ENCODE peak calls at places on chromosome 16, in seven cellular contexts. Y is cardiac fibroblast; N is CD8-positive, alpha-beta T cell; F is GM23248; J is pancreas; S is A172; H is GOT3. V is an unnamed sample.

GRCh38 chr16:86901483-86901882 is 323.1 kb downstream of the FOXL1 start:
- DNase-seq in J (peak; percentile 34), H (no peak), N (no peak), Y (peak; percentile 35), F (peak; percentile 43), S (peak; percentile 86), V (no peak)

GRCh38 chr16:54241525-54241924 is 45.1 kb downstream of the IRX3 start:
- DNase-seq in N (no peak), F (no peak), S (no peak), Y (no peak), H (no peak), J (no peak), V (no peak)

GRCh38 chr16:82470506-82471196 is 156.1 kb upstream of the CDH13 start:
- DNase-seq in N (no peak), S (no peak), H (no peak), F (no peak), J (no peak), Y (no peak), V (no peak)

GRCh38 chr16:9859706-9860105 is 322.5 kb downstream of the GRIN2A start:
- DNase-seq in F (no peak), N (no peak), Y (no peak), J (no peak), S (no peak), H (no peak), V (no peak)

GRCh38 chr16:14501331-14502255 is 128.5 kb downstream of the PARN start:
- DNase-seq in S (peak; percentile 97), N (no peak), J (peak; percentile 88), Y (peak; percentile 98), H (peak; percentile 61), F (peak; percentile 96), V (no peak)

GRCh38 chr16:83995756-83996155 is 27.7 kb downstream of the NECAB2 start:
- DNase-seq in J (peak; percentile 27), F (no peak), H (no peak), Y (no peak), N (no peak), S (no peak), V (no peak)

GRCh38 chr16:68992521-68992920 is 112.9 kb upstream of the HAS3 start:
- DNase-seq in Y (peak; percentile 82), J (no peak), H (no peak), N (no peak), F (peak; percentile 73), S (peak; percentile 63), V (no peak)

GRCh38 chr16:82653550-82654511 is 27.1 kb downstream of the CDH13 start:
- DNase-seq in N (peak; percentile 24), F (peak; percentile 91), Y (peak; percentile 88), S (peak; percentile 99), J (no peak), H (no peak), V (peak; percentile 27)

GRCh38 chr16:28492511-28492910 is 637 bp upstream of the CLN3 start:
- DNase-seq in J (no peak), Y (no peak), S (no peak), H (no peak), F (no peak), N (no peak), V (no peak)

GRCh38 chr16:31253642-31254045 is 6.1 kb upstream of the ITGAM start:
- DNase-seq in J (no peak), Y (no peak), F (no peak), H (no peak), N (no peak), S (peak; percentile 28), V (no peak)

GRCh38 chr16:66936462-66936861 is 1.1 kb downstream of the CES2 start:
- DNase-seq in H (no peak), N (no peak), J (no peak), Y (no peak), F (no peak), S (no peak), V (no peak)

GRCh38 chr16:29857133-29857760 is 5.8 kb downstream of the CDIPT start:
- DNase-seq in Y (peak; percentile 67), H (peak; percentile 27), S (peak; percentile 29), J (no peak), F (peak; percentile 86), N (no peak), V (no peak)

GRCh38 chr16:54936086-54936978 is 5.7 kb downstream of the IRX5 start:
- DNase-seq in J (no peak), H (no peak), S (no peak), Y (peak; percentile 32), N (no peak), F (peak; percentile 77), V (no peak)

GRCh38 chr16:30813821-30814189 is 26.8 kb upstream of the ZNF629 start:
- DNase-seq in H (no peak), Y (no peak), F (no peak), S (no peak), J (no peak), N (no peak), V (no peak)

GRCh38 chr16:58197314-58198012 is 443 bp downstream of the CSNK2A2 start:
- DNase-seq in S (no peak), Y (no peak), H (no peak), F (peak; percentile 33), N (no peak), J (no peak), V (no peak)

GRCh38 chr16:68884867-68885266 is 41.5 kb downstream of the TANGO6 start:
- DNase-seq in J (no peak), S (no peak), F (no peak), Y (peak; percentile 35), N (no peak), H (no peak), V (no peak)

GRCh38 chr16:50861926-50862325 is 120.0 kb downstream of the CYLD start:
- DNase-seq in Y (peak; percentile 62), J (no peak), S (peak; percentile 84), H (no peak), F (peak; percentile 68), N (no peak), V (no peak)

GRCh38 chr16:4538386-4539235 is at the start of gene CDIP1:
- DNase-seq in S (peak; percentile 75), H (peak; percentile 58), N (peak; percentile 90), J (peak; percentile 98), F (peak; percentile 97), Y (peak; percentile 96), V (peak; percentile 96)

GRCh38 chr16:660459-661183 is 7.3 kb upstream of the RHOT2 start:
- DNase-seq in H (no peak), J (peak; percentile 95), N (peak; percentile 43), S (no peak), F (peak; percentile 59), Y (peak; percentile 88), V (peak; percentile 40)

GRCh38 chr16:64363039-64363438 is 758.8 kb downstream of the CDH11 start:
- DNase-seq in S (no peak), F (peak; percentile 29), J (no peak), H (no peak), N (no peak), Y (no peak), V (no peak)

GRCh38 chr16:62700456-62701280 is 664.4 kb upstream of the CDH8 start:
- DNase-seq in S (no peak), Y (no peak), J (no peak), N (no peak), H (no peak), F (no peak), V (no peak)

GRCh38 chr16:15894571-15895358 is 6.4 kb upstream of the CEP20 start:
- DNase-seq in Y (no peak), J (no peak), S (no peak), H (no peak), N (no peak), F (no peak), V (no peak)

GRCh38 chr16:56320081-56320480 is 105.3 kb downstream of the AMFR start:
- DNase-seq in N (no peak), Y (no peak), S (no peak), H (no peak), J (no peak), F (no peak), V (no peak)

GRCh38 chr16:77789646-77790370 is 1.4 kb downstream of the VAT1L start:
- DNase-seq in S (no peak), N (no peak), Y (no peak), F (peak; percentile 15), J (no peak), H (no peak), V (no peak)

GRCh38 chr16:610513-611381 is 20.0 kb upstream of the WFIKKN1 start:
- DNase-seq in J (peak; percentile 79), N (peak; percentile 43), H (no peak), S (no peak), F (peak; percentile 52), Y (no peak), V (peak; percentile 42)

GRCh38 chr16:1003551-1004347 is 22.2 kb downstream of the SOX8 start:
- DNase-seq in Y (no peak), S (peak; percentile 69), N (peak; percentile 17), J (no peak), F (peak; percentile 50), H (no peak), V (no peak)

GRCh38 chr16:65889533-65889966 is 476.9 kb upstream of the CDH5 start:
- DNase-seq in J (peak; percentile 11), F (peak; percentile 4), N (no peak), S (peak; percentile 69), Y (peak; percentile 3), H (no peak), V (no peak)

GRCh38 chr16:4323845-4324478 is 8.1 kb downstream of the GLIS2 start:
- DNase-seq in N (no peak), Y (peak; percentile 78), J (peak; percentile 68), S (peak; percentile 65), F (peak; percentile 70), H (no peak), V (no peak)

GRCh38 chr16:72055911-72056310 is 1.6 kb downstream of the HP start:
- DNase-seq in Y (no peak), S (no peak), H (no peak), N (no peak), J (no peak), F (no peak), V (no peak)

GRCh38 chr16:19716183-19716582 is 1.8 kb downstream of the KNOP1 start:
- DNase-seq in Y (no peak), F (no peak), H (no peak), N (no peak), S (no peak), J (no peak), V (no peak)

GRCh38 chr16:9047689-9048301 is 43.6 kb upstream of the HAPSTR1 start:
- DNase-seq in J (peak; percentile 88), F (peak; percentile 100), Y (peak; percentile 100), S (peak; percentile 100), N (no peak), H (peak; percentile 90), V (no peak)

GRCh38 chr16:79770244-79771064 is 169.9 kb upstream of the MAF start:
- DNase-seq in Y (peak; percentile 90), F (peak; percentile 95), N (peak; percentile 35), H (peak; percentile 25), J (peak; percentile 88), S (peak; percentile 71), V (peak; percentile 10)

V was measured in CD8-positive, alpha-beta memory T cell.